ENCODE peak calls at places on chromosomes 4 and X, in four cellular contexts. N is ovary, B is prostate gland, R is HCT116. U is an unnamed sample.

GRCh38 chr4:78638324-78639172 is 87.0 kb downstream of the ANXA3 start:
- DNase-seq in R (no peak), N (no peak), B (no peak), U (no peak)

GRCh38 chrX:115058276-115058675 is 40.9 kb upstream of the IL13RA2 start:
- DNase-seq in R (no peak), N (no peak), B (peak; percentile 8), U (no peak)

GRCh38 chr4:159048166-159048886 is 54.6 kb upstream of the RAPGEF2 start:
- DNase-seq in R (no peak), N (peak; percentile 49), B (peak; percentile 72), U (no peak)

GRCh38 chr4:33255507-33255906 is 2535.3 kb downstream of the PCDH7 start:
- DNase-seq in B (no peak), N (no peak), R (no peak), U (no peak)

GRCh38 chrX:20455001-20455400 is 188.3 kb upstream of the RPS6KA3 start:
- DNase-seq in R (no peak), N (no peak), B (no peak), U (no peak)

GRCh38 chr4:72677886-72678285 is 108.9 kb upstream of the ADAMTS3 start:
- DNase-seq in R (no peak), B (no peak), N (no peak), U (no peak)

GRCh38 chrX:130829526-130830515 is 73.2 kb downstream of the ENOX2 start:
- DNase-seq in N (no peak), R (no peak), B (no peak), U (no peak)

GRCh38 chr4:25842229-25842840 is 20.5 kb downstream of the SEL1L3 start:
- DNase-seq in B (no peak), N (no peak), R (no peak), U (no peak)

GRCh38 chr4:86498560-86499166 is 95.5 kb upstream of the PTPN13 start:
- DNase-seq in R (peak; percentile 47), N (no peak), B (peak; percentile 15), U (no peak)

GRCh38 chr4:19969492-19969891 is 282.2 kb upstream of the SLIT2 start:
- DNase-seq in R (no peak), B (no peak), N (no peak), U (no peak)

GRCh38 chrX:69113723-69114122 is 51.5 kb downstream of the PJA1 start:
- DNase-seq in R (no peak), N (no peak), B (no peak), U (no peak)

GRCh38 chr4:154660052-154660451 is 47.6 kb upstream of the FGG start:
- DNase-seq in B (no peak), N (no peak), R (no peak), U (no peak)

GRCh38 chr4:164109517-164109916 is 615.0 kb downstream of the TMA16 start:
- DNase-seq in N (no peak), B (no peak), R (no peak), U (no peak)

GRCh38 chrX:30863969-30864368 is 25.1 kb downstream of the TAB3 start:
- DNase-seq in B (no peak), N (no peak), R (no peak), U (no peak)

GRCh38 chr4:25448379-25449109 is 71.5 kb downstream of the ANAPC4 start:
- DNase-seq in R (no peak), N (no peak), B (no peak), U (no peak)

GRCh38 chr4:25022198-25022597 is 8.5 kb downstream of the LGI2 start:
- DNase-seq in N (no peak), B (no peak), R (no peak), U (no peak)

GRCh38 chrX:18899796-18900380 is 84.0 kb downstream of the PHKA2 start:
- DNase-seq in R (no peak), B (peak; percentile 19), N (no peak), U (no peak)

GRCh38 chr4:182143822-182144620 is 99.2 kb upstream of the TENM3 start:
- DNase-seq in B (no peak), R (no peak), N (peak; percentile 41), U (no peak)

GRCh38 chr4:147366164-147366563 is 114.7 kb upstream of the EDNRA start:
- DNase-seq in B (no peak), R (no peak), N (no peak), U (no peak)

GRCh38 chrX:136268051-136269048 is 17.1 kb upstream of the MAP7D3 start:
- DNase-seq in N (no peak), B (peak; percentile 4), R (peak; percentile 7), U (no peak)

GRCh38 chrX:131792789-131793462 is 230.2 kb upstream of the STK26 start:
- DNase-seq in N (peak; percentile 89), R (no peak), B (no peak), U (peak; percentile 41)

DNA sequence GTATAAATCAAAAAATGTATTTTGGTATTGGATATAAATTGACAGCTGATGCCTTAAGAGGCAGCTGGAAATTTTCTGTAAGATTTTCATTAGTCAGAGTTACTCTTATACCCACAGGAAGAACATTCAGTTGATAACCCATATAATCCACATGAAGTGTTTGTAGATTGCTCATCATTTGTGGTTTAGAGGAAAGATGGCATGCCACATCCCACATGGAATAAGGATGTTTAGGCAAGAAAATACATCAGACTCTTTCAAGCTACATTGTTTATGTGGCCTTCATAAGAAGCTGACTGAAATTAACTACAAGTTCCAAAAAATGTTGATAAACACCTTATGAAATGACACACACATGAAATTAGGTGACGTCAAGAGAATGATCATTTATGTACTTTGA is 56.6 kb downstream of the AREG start:
- DNase-seq in R (no peak), N (no peak), B (no peak), U (no peak)
- H3K4me1 ChIP-seq in R (peaks cover 5% of the 10 kb centered on the region), N (no peaks in the 10 kb centered on the region), B (no peaks in the 10 kb centered on the region), U (peaks cover 9% of the 10 kb centered on the region)

GRCh38 chrX:51814066-51814465 is 70.8 kb downstream of the GSPT2 start:
- DNase-seq in N (no peak), B (no peak), R (no peak), U (no peak)
- H3K27ac ChIP-seq in N (no peak overlapping the region), B (no peak overlapping the region), R (no peak overlapping the region), U (no peak overlapping the region)

DNA sequence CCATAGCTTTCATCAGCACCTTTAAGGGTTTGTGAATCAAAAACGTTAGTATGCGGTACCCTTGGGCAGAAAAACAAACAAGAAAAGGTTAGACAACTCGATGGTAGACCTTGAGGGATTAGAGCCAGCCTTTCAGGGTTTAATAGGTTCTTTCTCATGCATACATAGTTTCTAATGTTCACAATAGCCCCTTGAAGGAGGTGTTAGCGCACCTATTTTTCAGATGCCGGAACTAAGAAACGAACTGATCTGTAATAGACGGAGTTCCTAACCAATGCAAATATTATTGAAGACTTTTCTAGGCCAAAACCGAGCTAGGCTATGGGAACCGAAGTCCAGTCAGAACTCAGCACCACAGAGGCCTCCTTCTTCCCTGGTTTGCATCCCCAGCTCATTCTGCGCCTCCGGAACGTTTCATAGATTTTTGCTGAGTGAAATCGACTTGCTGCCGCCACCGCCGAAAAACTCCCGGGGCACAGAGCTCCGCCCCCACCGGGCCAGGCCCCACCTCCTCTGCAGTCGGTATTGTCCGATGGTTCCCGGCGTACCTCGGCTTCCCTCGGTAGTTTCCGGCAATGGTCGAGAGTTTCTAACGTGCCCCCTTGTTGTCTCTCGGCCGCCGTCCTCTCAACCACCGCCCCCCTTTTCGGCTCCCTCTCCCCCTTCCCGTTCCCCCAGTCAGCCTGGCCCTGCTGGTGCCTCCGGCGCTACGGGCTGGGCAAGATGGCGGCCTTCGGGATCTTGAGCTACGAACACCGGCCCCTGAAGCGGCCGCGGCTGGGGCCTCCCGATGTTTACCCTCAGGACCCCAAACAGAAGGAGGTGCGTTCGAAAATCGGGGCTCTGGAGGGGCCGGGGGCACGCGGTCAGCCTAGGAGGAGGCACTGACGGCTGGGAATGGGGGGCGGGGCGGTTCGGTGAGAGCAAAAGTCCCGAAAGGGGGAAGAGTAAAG is at the start of gene MED12:
- DNase-seq in B (peak; percentile 77), N (peak; percentile 87), R (no peak), U (peak; percentile 22)
- TF ChIP-seq POLR2A in B (peak; percentile 34), N (no peak), R (peak; percentile 43), U (no peak)

GRCh38 chr4:14878681-14879080 is 123.6 kb upstream of the CPEB2 start:
- DNase-seq in N (no peak), R (no peak), B (no peak), U (no peak)

GRCh38 chr4:14883166-14883565 is 119.1 kb upstream of the CPEB2 start:
- DNase-seq in N (no peak), R (no peak), B (no peak), U (no peak)

GRCh38 chr4:14880805-14881204 is 121.5 kb upstream of the CPEB2 start:
- DNase-seq in N (no peak), B (no peak), R (no peak), U (no peak)

GRCh38 chr4:14877246-14878220 is 124.7 kb upstream of the CPEB2 start:
- DNase-seq in N (no peak), B (no peak), R (no peak), U (no peak)

GRCh38 chr4:14879643-14880042 is 122.6 kb upstream of the CPEB2 start:
- DNase-seq in B (peak; percentile 7), N (no peak), R (no peak), U (no peak)
- H3K4me1 ChIP-seq in B (no peaks in the 10 kb centered on the region), N (no peaks in the 10 kb centered on the region), R (no peaks in the 10 kb centered on the region), U (peaks cover 8% of the 10 kb centered on the region)

DNA sequence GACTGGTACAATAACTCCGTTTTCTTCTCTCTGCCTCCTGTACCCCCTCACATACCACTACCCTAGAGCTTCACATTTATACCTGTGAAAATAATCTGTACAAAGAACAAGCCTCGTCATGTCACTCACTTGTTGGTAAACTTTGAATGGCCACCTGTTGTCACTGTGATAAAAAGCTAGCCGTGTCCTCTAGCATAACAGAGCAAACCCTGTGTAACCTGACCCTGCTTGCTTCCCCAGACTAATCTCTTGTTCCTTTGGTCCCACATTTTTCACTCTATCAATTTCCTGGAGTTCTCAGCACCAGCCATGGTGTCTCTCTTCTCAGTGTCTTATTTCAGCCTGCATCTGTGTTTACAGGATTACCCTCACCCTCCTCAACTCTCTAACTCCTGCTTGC is 1475.9 kb upstream of the TENM3 start:
- DNase-seq in N (no peak), R (no peak), B (no peak), U (no peak)
- H3K27ac ChIP-seq in N (no peak overlapping the region), R (no peak overlapping the region), B (no peak overlapping the region), U (no peak overlapping the region)

GRCh38 chr4:87525636-87526035 is 3.5 kb downstream of the SPARCL1 start:
- DNase-seq in B (peak; percentile 48), N (no peak), R (no peak), U (no peak)
- TF ChIP-seq POLR2A in B (no peak), N (no peak), R (no peak), U (peak; percentile 15)

DNA sequence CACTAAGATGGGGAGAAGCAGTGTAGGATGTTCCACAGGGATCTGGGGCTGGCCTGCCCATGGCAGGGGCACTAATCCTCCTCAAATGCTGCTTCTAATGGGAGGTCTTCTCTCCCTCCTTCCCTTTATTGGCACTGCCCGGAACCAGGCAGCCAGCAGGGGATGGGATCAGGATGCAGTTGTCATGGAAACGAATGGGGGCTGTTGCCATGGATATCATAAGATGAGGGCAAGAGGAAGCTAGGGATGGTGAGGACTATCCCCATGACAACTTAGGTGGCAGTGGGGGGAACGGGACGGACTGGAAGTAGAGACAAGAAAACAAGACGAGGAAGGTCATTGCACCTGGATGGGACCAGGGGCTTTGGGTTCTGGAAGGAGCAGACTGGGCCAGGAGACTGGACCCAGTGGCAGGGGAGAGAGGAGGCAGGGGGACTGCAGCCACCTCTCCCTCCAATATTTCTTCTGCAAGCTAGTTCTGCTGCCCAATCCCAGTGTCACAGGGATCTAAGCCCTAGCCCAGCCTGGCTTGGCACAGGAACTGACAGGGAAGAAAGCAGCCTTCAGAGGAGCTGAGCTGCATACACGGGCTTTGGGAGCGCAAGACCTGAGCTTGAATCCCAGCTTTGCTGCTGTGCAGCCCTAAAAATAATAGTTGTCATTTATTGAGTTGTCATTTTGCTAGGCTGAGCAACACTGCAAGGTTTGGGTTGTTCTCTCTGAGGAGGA is 19.0 kb downstream of the IQSEC2 start:
- DNase-seq in R (no peak), B (no peak), N (no peak), U (no peak)
- H3K4me1 ChIP-seq in R (peaks cover 42% of the 10 kb centered on the region), B (no peaks in the 10 kb centered on the region), N (no peaks in the 10 kb centered on the region), U (peaks cover 21% of the 10 kb centered on the region)